ENCODE peak calls at places on chromosomes 16 and 17, in four cellular contexts. B is tibial artery, D is MM.1S, T is mesothelial cell of epicardium. J is an unnamed sample.

GRCh38 chr16:70298988-70299938 is at the start of gene DDX19B:
- DNase-seq in B (peak; percentile 79), D (peak; percentile 61), T (peak; percentile 62), J (peak; percentile 83)

GRCh38 chr16:53291757-53292392 is 142.4 kb upstream of the RBL2 start:
- DNase-seq in B (no peak), D (no peak), T (no peak), J (no peak)

GRCh38 chr16:58563775-58564174 is 48.5 kb downstream of the SETD6 start:
- DNase-seq in B (no peak), D (no peak), T (no peak), J (no peak)

GRCh38 chr17:37735165-37735564 is 9.7 kb downstream of the HNF1B start:
- DNase-seq in B (no peak), D (no peak), T (no peak), J (no peak)

GRCh38 chr16:66324785-66325184 is 41.7 kb upstream of the CDH5 start:
- DNase-seq in B (no peak), D (no peak), T (no peak), J (peak; percentile 7)

GRCh38 chr16:19001788-19002187 is 18.1 kb downstream of the TMC7 start:
- DNase-seq in B (peak; percentile 26), D (no peak), T (no peak), J (no peak)

GRCh38 chr17:1413281-1413791 is 13.3 kb upstream of the YWHAE start:
- DNase-seq in B (peak; percentile 76), D (no peak), T (no peak), J (no peak)

GRCh38 chr17:75472119-75472518 is 15.7 kb downstream of the TMEM94 start:
- DNase-seq in B (no peak), D (no peak), T (no peak), J (no peak)

GRCh38 chr17:27533874-27534815 is 77.9 kb downstream of the KSR1 start:
- DNase-seq in B (no peak), D (no peak), T (no peak), J (no peak)

GRCh38 chr17:2070241-2071023 is 15.5 kb downstream of the HIC1 start:
- DNase-seq in B (no peak), D (no peak), T (no peak), J (peak; percentile 93)

GRCh38 chr16:9114112-9114511 is 22.7 kb downstream of the HAPSTR1 start:
- DNase-seq in B (no peak), D (no peak), T (no peak), J (no peak)

GRCh38 chr17:28705074-28705659 is 6.5 kb downstream of the PROCA1 start:
- DNase-seq in B (no peak), D (no peak), T (no peak), J (no peak)

GRCh38 chr17:35708149-35708548 is 23.3 kb upstream of the RASL10B start:
- DNase-seq in B (no peak), D (peak; percentile 45), T (no peak), J (no peak)

GRCh38 chr17:57600092-57600491 is 145.0 kb downstream of the CCDC182 start:
- DNase-seq in B (no peak), D (peak; percentile 31), T (no peak), J (peak; percentile 79)

GRCh38 chr17:7477392-7478275 is 1.8 kb downstream of the ZBTB4 start:
- DNase-seq in B (peak; percentile 64), D (no peak), T (peak; percentile 74), J (peak; percentile 70)

GRCh38 chr16:54964239-54964638 is 33.6 kb downstream of the IRX5 start:
- DNase-seq in B (no peak), D (no peak), T (no peak), J (no peak)

GRCh38 chr16:54957403-54957802 is 26.7 kb downstream of the IRX5 start:
- DNase-seq in B (no peak), D (peak; percentile 50), T (no peak), J (peak; percentile 43)

GRCh38 chr16:54965464-54965863 is 34.8 kb downstream of the IRX5 start:
- DNase-seq in B (no peak), D (no peak), T (no peak), J (no peak)

GRCh38 chr16:54962045-54962444 is 31.4 kb downstream of the IRX5 start:
- DNase-seq in B (no peak), D (no peak), T (no peak), J (no peak)
- TF ChIP-seq CTCF in B (no peak), D (no peak), T (no peak), J (no peak)

GRCh38 chr16:590165-590874 is 454 bp downstream of the RAB40C start:
- DNase-seq in B (no peak), D (no peak), T (no peak), J (peak; percentile 36)
- TF ChIP-seq CTCF in B (peak; percentile 26), D (no peak), T (no peak), J (no peak)

GRCh38 chr17:39626171-39626670 is 531 bp upstream of the PPP1R1B start:
- DNase-seq in B (no peak), D (no peak), T (no peak), J (peak; percentile 56)
- TF ChIP-seq CTCF in B (no peak), D (no peak), T (no peak), J (no peak)

GRCh38 chr17:66477615-66478283 is 175.3 kb downstream of the PRKCA start:
- DNase-seq in B (no peak), D (no peak), T (no peak), J (no peak)

GRCh38 chr17:66474810-66475497 is 172.5 kb downstream of the PRKCA start:
- DNase-seq in B (no peak), D (no peak), T (no peak), J (no peak)

GRCh38 chr17:66472123-66472522 is 169.7 kb downstream of the PRKCA start:
- DNase-seq in B (no peak), D (no peak), T (no peak), J (no peak)

GRCh38 chr17:66476014-66476413 is 173.6 kb downstream of the PRKCA start:
- DNase-seq in B (no peak), D (no peak), T (no peak), J (peak; percentile 16)

GRCh38 chr17:66474258-66474657 is 171.8 kb downstream of the PRKCA start:
- DNase-seq in B (no peak), D (no peak), T (no peak), J (no peak)
- TF ChIP-seq CTCF in B (no peak), D (no peak), T (no peak), J (no peak)

DNA sequence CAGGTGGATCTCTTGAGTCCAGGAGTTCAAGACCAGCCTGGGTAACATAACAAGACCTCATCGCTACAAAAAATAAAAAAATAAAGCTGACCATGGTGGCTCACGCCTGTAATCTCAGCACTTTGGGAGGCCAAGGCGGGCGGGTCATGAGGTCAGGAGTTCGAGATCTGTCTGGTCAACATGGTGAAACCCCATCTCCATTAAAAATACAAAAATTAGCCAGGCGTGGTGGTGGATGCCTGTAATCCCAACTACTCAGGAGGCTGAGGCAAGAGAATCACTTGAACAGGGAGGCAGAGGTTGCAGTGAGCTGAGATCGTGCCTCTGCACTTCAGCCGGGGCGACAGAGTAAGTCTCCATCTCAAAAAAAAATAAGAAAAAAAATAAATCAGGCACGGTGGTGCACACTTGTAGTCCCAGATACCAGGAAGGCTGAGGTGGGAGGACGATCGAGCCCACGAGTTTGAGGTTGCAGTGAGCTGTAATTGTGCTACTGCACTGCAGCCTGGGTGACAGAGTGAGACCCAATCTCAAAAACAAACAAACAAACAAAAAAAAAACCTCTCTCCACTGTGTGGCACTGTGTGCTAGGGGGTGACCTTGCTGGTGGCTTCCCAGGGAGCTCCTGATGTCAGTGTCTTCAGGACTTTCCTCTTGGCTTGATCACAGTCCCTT is 19.8 kb upstream of the MAPK3 start:
- DNase-seq in B (no peak), D (peak; percentile 56), T (no peak), J (peak; percentile 43)
- TF ChIP-seq CTCF in B (no peak), D (peak; percentile 60), T (no peak), J (no peak)

GRCh38 chr17:50213026-50214015 is 11.9 kb upstream of the COL1A1 start:
- DNase-seq in B (peak; percentile 19), D (peak; percentile 86), T (no peak), J (peak; percentile 88)
- TF ChIP-seq CTCF in B (no peak), D (no peak), T (no peak), J (no peak)

GRCh38 chr17:49841548-49841947 is 6.3 kb downstream of the TAC4 start:
- DNase-seq in B (no peak), D (no peak), T (no peak), J (no peak)
- TF ChIP-seq CTCF in B (no peak), D (no peak), T (no peak), J (no peak)

DNA sequence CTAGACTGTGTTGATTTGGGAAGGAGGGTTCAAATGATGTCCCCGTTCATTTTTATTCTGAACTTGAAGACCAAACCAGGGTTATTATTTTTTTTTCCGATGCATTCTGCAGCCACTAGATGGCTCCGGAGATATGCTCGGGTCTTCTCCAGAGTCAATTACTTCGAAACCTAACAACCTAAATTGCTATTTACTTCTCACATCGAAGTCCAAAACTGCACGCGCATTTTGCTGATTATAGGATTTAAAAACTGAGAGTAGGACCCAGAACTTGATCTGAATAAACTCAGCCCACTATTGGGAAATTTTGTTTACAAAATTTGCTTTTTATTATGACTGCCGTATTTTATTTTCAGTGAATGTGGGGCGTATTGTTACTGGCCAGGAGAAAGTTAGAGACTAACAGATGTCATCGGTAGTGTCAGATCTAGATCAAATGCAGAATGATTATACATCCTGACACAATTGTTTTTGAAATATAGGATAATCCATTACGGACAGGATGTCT is 263.8 kb downstream of the HS3ST3A1 start:
- DNase-seq in B (no peak), D (peak; percentile 49), T (no peak), J (peak; percentile 26)
- TF ChIP-seq CTCF in B (peak; percentile 44), D (peak; percentile 56), T (peak; percentile 72), J (peak; percentile 77)

J was measured in activated CD8-positive, alpha-beta T cell treated with anti-CD3 and anti-CD28 coated beads for 36 hours.